ENCODE peak calls at places on chromosomes 1 and 21, in nine cellular contexts. T, J, N, S, V, G, I, Q and A are unnamed samples.
A peak's percentile ranks its signal among the peaks of the same experiment; 100 is the strongest.

GRCh38 chr1:202807926-202808757 is at the start of gene KDM5B:
- DNase-seq in T (peak; percentile 80), J (peak; percentile 79), N (peak; percentile 77), S (peak; percentile 53), V (peak; percentile 79), G (peak; percentile 71), I (no peak), Q (peak; percentile 42), A (no peak)

GRCh38 chr1:184622136-184622823 is 132.4 kb downstream of the EDEM3 start:
- DNase-seq in T (no peak), J (peak; percentile 37), N (no peak), S (no peak), V (no peak), G (no peak), I (no peak), Q (peak; percentile 54), A (peak; percentile 89)

GRCh38 chr1:248786106-248786665 is 30.6 kb upstream of the LYPD8 start:
- DNase-seq in T (no peak), J (no peak), N (no peak), S (no peak), V (no peak), G (no peak), I (no peak), Q (no peak), A (no peak)

GRCh38 chr1:235069577-235070563 is 58.8 kb downstream of the TOMM20 start:
- DNase-seq in T (no peak), J (no peak), N (no peak), S (no peak), V (no peak), G (peak; percentile 75), I (peak; percentile 88), Q (peak; percentile 62), A (peak; percentile 81)

GRCh38 chr21:29256125-29256895 is 42.4 kb upstream of the BACH1 start:
- DNase-seq in T (no peak), J (no peak), N (no peak), S (no peak), V (no peak), G (peak; percentile 60), I (no peak), Q (no peak), A (no peak)

GRCh38 chr1:41918450-41919043 is at the start of gene HIVEP3:
- DNase-seq in T (no peak), J (peak; percentile 52), N (no peak), S (no peak), V (no peak), G (peak; percentile 24), I (no peak), Q (no peak), A (no peak)

GRCh38 chr1:36166938-36167910 is 11.3 kb downstream of the MAP7D1 start:
- DNase-seq in T (no peak), J (no peak), N (no peak), S (no peak), V (no peak), G (no peak), I (no peak), Q (no peak), A (no peak)

GRCh38 chr1:39409055-39409816 is 82.2 kb upstream of the BMP8A start:
- DNase-seq in T (peak; percentile 20), J (peak; percentile 38), N (no peak), S (peak; percentile 25), V (no peak), G (peak; percentile 92), I (no peak), Q (no peak), A (peak; percentile 51)

GRCh38 chr21:15415541-15416261 is 314.1 kb upstream of the USP25 start:
- DNase-seq in T (no peak), J (no peak), N (peak; percentile 46), S (no peak), V (no peak), G (no peak), I (no peak), Q (no peak), A (no peak)

GRCh38 chr1:9793291-9793690 is 30.5 kb downstream of the CLSTN1 start:
- DNase-seq in T (no peak), J (no peak), N (no peak), S (no peak), V (no peak), G (no peak), I (no peak), Q (no peak), A (no peak)

GRCh38 chr1:45327644-45328515 is 1.2 kb downstream of the HPDL start:
- DNase-seq in T (peak; percentile 21), J (no peak), N (peak; percentile 61), S (no peak), V (no peak), G (no peak), I (no peak), Q (no peak), A (no peak)

GRCh38 chr1:17404034-17404671 is 32.2 kb downstream of the PADI6 start:
- DNase-seq in T (no peak), J (no peak), N (no peak), S (no peak), V (no peak), G (no peak), I (no peak), Q (no peak), A (no peak)

GRCh38 chr1:246689409-246689997 is 34.7 kb upstream of the SCCPDH start:
- DNase-seq in T (peak; percentile 60), J (peak; percentile 91), N (peak; percentile 60), S (peak; percentile 63), V (peak; percentile 69), G (peak; percentile 69), I (no peak), Q (peak; percentile 90), A (no peak)

GRCh38 chr21:44880762-44881585 is 7.5 kb upstream of the PTTG1IP start:
- DNase-seq in T (no peak), J (no peak), N (no peak), S (no peak), V (no peak), G (peak; percentile 95), I (no peak), Q (no peak), A (no peak)

GRCh38 chr1:30216602-30217001 is 506.8 kb downstream of the MATN1 start:
- DNase-seq in T (no peak), J (no peak), N (no peak), S (no peak), V (no peak), G (no peak), I (no peak), Q (no peak), A (no peak)

GRCh38 chr1:205700865-205701401 is 20.6 kb upstream of the SLC45A3 start:
- DNase-seq in T (no peak), J (peak; percentile 48), N (no peak), S (no peak), V (no peak), G (peak; percentile 75), I (no peak), Q (no peak), A (no peak)

GRCh38 chr21:28975401-28975800 is 17.3 kb downstream of the LTN1 start:
- DNase-seq in T (no peak), J (no peak), N (no peak), S (no peak), V (no peak), G (no peak), I (peak; percentile 58), Q (no peak), A (peak; percentile 68)

GRCh38 chr1:181356505-181357340 is 126.6 kb upstream of the CACNA1E start:
- DNase-seq in T (no peak), J (no peak), N (no peak), S (no peak), V (no peak), G (no peak), I (no peak), Q (no peak), A (no peak)

GRCh38 chr1:40383095-40383487 is 9.6 kb downstream of the SMAP2 start:
- DNase-seq in T (no peak), J (peak; percentile 14), N (no peak), S (peak; percentile 4), V (no peak), G (no peak), I (no peak), Q (no peak), A (no peak)

GRCh38 chr21:29342394-29342957 is 43.8 kb downstream of the BACH1 start:
- DNase-seq in T (peak; percentile 58), J (no peak), N (no peak), S (no peak), V (peak; percentile 82), G (peak; percentile 98), I (peak; percentile 95), Q (no peak), A (peak; percentile 78)

GRCh38 chr1:198496216-198497143 is 44.0 kb downstream of the ATP6V1G3 start:
- DNase-seq in T (no peak), J (no peak), N (no peak), S (no peak), V (no peak), G (peak; percentile 53), I (peak; percentile 60), Q (no peak), A (peak; percentile 50)

GRCh38 chr21:38272215-38272614 is 15.4 kb downstream of the KCNJ15 start:
- DNase-seq in T (no peak), J (no peak), N (no peak), S (no peak), V (no peak), G (no peak), I (no peak), Q (no peak), A (no peak)

GRCh38 chr1:155324717-155325595 is 4.3 kb downstream of the RUSC1 start:
- DNase-seq in T (peak; percentile 35), J (peak; percentile 91), N (peak; percentile 75), S (no peak), V (peak; percentile 80), G (peak; percentile 47), I (no peak), Q (peak; percentile 61), A (no peak)